ENCODE peak calls at places on chromosomes 13 and 19, in nine cellular contexts. A is upper lobe of right lung, F is AG10803, P is fibroblast of pulmonary artery, V is coronary artery, Z is heart right ventricle, L is fibroblast of the aortic adventitia, Q is AG09309, K is Panc1. J is an unnamed sample.

GRCh38 chr19:12703056-12703455 is 6.6 kb upstream of the FBXW9 start:
- DNase-seq in F (peak), Q (no peak), P (peak), L (peak), K (no peak), Z (no peak), V (no peak), A (no peak), J (peak)

GRCh38 chr19:53908106-53908932 is 759 bp upstream of the CACNG7 start:
- DNase-seq in K (no peak), L (peak), A (no peak), Q (no peak), V (no peak), F (peak), P (peak), Z (peak), J (peak)

GRCh38 chr13:27347373-27347772 is 76.7 kb downstream of the RASL11A start:
- DNase-seq in Z (no peak), A (no peak), L (no peak), P (no peak), V (no peak), Q (no peak), F (no peak), K (no peak), J (no peak)

GRCh38 chr19:40147693-40148347 is 43.4 kb upstream of the MAP3K10 start:
- DNase-seq in F (peak), P (peak), A (no peak), Z (no peak), K (peak), V (no peak), L (peak), Q (peak), J (peak)

GRCh38 chr19:56840452-56841193 is at the start of the genes PEG3 and ZIM2:
- DNase-seq in P (peak), V (peak), K (no peak), L (no peak), A (no peak), Z (peak), F (no peak), Q (no peak), J (peak)

GRCh38 chr13:28138756-28139470 is 568 bp downstream of the PAN3 start:
- DNase-seq in K (no peak), Q (peak), V (peak), A (peak), L (peak), F (peak), P (peak), Z (peak), J (peak)

GRCh38 chr19:40745402-40745780 is 4.9 kb downstream of the ACTMAP start:
- DNase-seq in Z (no peak), F (peak), A (no peak), P (peak), V (no peak), Q (no peak), K (no peak), L (peak), J (peak)

GRCh38 chr13:95494082-95494681 is 58.3 kb upstream of the CLDN10 start:
- DNase-seq in L (peak), P (peak), A (no peak), Z (peak), F (peak), K (peak), Q (peak), V (no peak), J (peak)

GRCh38 chr19:6556480-6556879 is 25.7 kb downstream of the TNFSF9 start:
- DNase-seq in Z (no peak), F (no peak), K (no peak), V (no peak), L (peak), P (peak), Q (no peak), A (no peak), J (peak)

GRCh38 chr13:99969934-99970760 is 1.4 kb downstream of the ZIC5 start:
- DNase-seq in K (no peak), V (no peak), A (no peak), L (no peak), Q (no peak), Z (no peak), F (no peak), P (no peak), J (no peak)

GRCh38 chr13:97719759-97720158 is 233.7 kb upstream of the IPO5 start:
- DNase-seq in K (no peak), L (no peak), A (no peak), Z (no peak), Q (no peak), V (no peak), P (no peak), F (no peak), J (peak)

GRCh38 chr13:46663644-46664043 is 110.7 kb downstream of the LRCH1 start:
- DNase-seq in P (no peak), K (no peak), A (no peak), Z (no peak), V (no peak), L (no peak), F (no peak), Q (no peak), J (no peak)

GRCh38 chr13:21034602-21035190 is 26.7 kb downstream of the LATS2 start:
- DNase-seq in L (peak), K (no peak), P (peak), Z (peak), Q (no peak), F (no peak), V (no peak), A (no peak), J (peak)

GRCh38 chr19:16197188-16197621 is 506 bp upstream of the AP1M1 start:
- DNase-seq in P (peak), A (no peak), V (no peak), F (peak), K (peak), L (peak), Z (no peak), Q (peak), J (peak)

GRCh38 chr19:11420894-11421606 is 1.9 kb upstream of the RGL3 start:
- DNase-seq in K (no peak), Q (no peak), V (no peak), Z (peak), F (no peak), A (no peak), P (no peak), L (no peak), J (no peak)

GRCh38 chr19:42412661-42413076 is 14.5 kb downstream of the LIPE start:
- DNase-seq in P (no peak), Q (no peak), K (no peak), A (no peak), Z (no peak), L (no peak), V (no peak), F (no peak), J (no peak)

DNA sequence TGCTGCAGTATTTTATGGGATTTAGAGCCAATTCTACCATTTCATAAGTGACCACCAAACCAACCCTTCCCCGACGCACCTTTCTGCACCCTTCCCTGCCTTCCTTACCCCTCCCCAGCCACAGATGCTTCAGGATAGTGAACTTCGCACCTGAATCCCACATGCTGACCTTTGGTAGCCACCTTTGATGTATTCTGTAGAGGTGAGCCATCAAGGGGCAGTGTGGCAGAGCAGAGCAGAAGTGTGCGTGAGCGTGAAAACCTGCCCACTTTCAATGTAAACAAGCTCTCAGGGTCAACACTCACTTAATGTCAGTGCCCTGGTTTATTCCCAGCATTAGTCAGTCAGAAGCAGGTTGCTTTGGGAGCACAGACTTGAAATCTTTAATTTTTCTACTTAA is 107.7 kb downstream of the FRY start:
- DNase-seq in V (no peak), Z (no peak), Q (no peak), K (no peak), L (no peak), P (no peak), A (no peak), F (no peak), J (no peak)
- TF ChIP-seq CTCF in V (no peak), Z (no peak), Q (no peak), K (no peak), L (no peak), P (no peak), A (no peak), F (no peak), J (no peak)

DNA sequence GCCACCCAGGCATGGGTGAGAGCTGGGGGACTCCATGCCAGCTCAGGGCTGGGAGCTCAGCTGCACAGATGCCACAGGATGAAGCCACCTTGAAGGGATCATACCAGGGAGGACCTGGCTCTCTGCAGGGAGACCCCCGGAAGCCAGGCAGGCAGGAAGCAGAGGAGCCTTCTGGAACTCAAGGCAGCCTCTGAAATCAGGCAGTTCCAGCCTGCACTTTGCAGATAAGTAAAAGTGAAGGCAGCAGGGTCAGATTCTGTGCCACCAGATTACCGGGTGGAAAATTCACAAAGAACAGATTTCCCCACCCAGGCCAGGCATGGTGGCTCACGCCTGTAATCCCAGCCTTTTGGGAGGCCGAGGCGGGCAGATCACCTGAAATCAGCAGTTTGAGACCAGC is 2.5 kb downstream of the TMEM259 start:
- DNase-seq in K (no peak), P (no peak), Q (no peak), Z (no peak), F (no peak), V (no peak), L (no peak), A (no peak), J (no peak)
- H3K4me3 ChIP-seq in K (peak), P (no peak), Q (no peak), Z (no peak), F (peak), V (peak), L (peak), A (no peak), J (no peak)

DNA sequence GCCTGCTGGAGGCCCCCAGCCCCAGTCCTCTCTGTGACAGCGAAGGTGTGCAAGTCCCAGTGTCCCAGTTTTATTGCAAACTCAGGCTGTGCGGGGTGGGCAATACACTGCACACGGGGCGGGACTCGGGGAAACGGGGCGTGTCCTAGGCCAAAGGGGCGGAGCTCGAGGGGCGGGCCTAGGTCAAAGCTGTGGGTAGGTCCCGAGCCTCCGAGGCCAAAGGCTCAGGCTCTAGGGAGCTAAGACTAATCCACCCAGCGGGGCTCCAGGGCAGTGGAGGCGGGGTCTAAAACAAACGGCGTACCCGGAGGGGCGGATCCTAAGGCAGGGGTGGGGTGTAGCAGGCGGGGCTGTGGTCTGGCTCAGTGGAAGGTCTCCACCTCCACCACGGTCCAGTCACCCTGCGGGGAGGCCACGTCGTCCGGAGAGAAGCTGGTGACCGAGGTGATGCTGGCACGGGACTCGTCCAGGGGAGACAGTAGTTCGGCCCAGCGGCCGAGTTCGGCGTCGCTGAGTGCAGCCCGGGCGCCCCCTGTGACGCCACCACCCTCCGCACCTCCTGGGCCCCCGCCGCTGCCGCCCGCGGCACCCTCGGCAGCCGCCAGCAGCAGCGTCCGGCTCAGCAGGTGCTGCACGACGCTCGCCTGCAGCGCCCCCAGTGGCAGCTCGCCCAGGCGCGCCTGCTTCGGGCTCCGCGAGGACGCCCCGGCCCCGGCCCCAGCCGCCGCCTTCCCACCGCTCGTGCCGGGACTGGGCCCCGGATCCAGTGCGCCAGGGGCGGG is 5.3 kb downstream of the PRR36 start:
- DNase-seq in A (peak), Z (peak), V (no peak), Q (no peak), K (no peak), P (peak), L (peak), F (peak), J (peak)
- TF ChIP-seq CTCF in A (peak), Z (peak), V (peak), Q (peak), K (peak), P (peak), L (peak), F (peak), J (peak)

DNA sequence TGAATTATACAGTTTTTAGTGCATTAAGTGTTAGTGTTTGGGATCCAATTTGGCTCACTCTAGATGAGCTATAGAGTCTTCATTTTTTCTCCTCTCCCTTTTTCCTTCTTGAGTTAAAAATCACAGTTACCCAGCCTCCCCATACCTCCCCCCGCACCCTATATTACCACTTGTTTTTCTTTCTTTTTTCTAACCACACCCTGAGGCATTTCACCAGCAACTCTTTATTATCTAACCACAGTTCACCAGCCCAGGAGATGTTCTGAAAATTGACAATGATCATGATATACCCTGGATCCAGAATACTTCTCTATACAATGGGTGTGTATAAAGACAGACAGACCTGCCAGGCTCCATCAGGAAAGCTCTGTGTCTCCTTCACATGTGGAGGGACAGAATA is 86.5 kb upstream of the UBL3 start:
- DNase-seq in K (no peak), P (no peak), Q (no peak), F (no peak), V (no peak), Z (no peak), A (no peak), L (no peak), J (no peak)
- H3K4me3 ChIP-seq in K (no peak), P (no peak), Q (no peak), F (no peak), V (no peak), Z (no peak), A (no peak), L (no peak), J (no peak)

GRCh38 chr13:31697290-31697689 is 42.0 kb upstream of the RXFP2 start:
- DNase-seq in V (no peak), F (peak), A (no peak), P (no peak), Q (no peak), L (peak), K (no peak), Z (no peak), J (peak)

GRCh38 chr13:31703780-31704179 is 35.5 kb upstream of the RXFP2 start:
- DNase-seq in Z (no peak), V (no peak), K (no peak), Q (no peak), P (no peak), F (no peak), L (no peak), A (no peak), J (no peak)

GRCh38 chr13:31699650-31700049 is 39.7 kb upstream of the RXFP2 start:
- DNase-seq in F (no peak), V (no peak), Q (no peak), Z (no peak), A (no peak), L (peak), P (peak), K (no peak), J (peak)
- TF ChIP-seq CTCF in F (peak), V (no peak), Q (peak), Z (peak), A (no peak), L (peak), P (peak), K (no peak), J (peak)

DNA sequence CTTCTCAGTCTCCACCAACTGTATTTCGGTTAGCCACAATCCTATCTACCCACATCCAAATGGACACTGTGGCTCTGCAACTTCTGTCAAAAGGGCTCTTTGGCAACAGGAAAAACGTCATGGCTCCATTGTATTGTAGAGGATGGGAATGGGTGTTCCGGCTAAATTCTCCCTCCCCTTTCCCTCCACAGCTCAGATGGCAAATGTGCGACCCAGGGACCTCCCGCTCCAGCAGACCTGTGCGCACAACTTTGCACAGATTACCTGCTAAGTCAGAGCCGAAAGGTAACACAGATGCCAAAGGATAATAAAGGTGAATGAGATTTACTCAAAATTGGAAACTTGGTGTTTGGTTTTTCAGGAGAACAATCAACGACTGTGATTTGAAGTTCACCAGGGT is 948 bp upstream of the KL start:
- DNase-seq in L (no peak), V (no peak), A (no peak), F (no peak), P (peak), Z (peak), K (no peak), Q (no peak), J (no peak)
- H3K4me3 ChIP-seq in L (no peak), V (peak), A (peak), F (no peak), P (no peak), Z (peak), K (no peak), Q (no peak), J (no peak)

GRCh38 chr13:61884830-61885229 is 469.2 kb upstream of the PCDH20 start:
- DNase-seq in A (no peak), Z (no peak), P (no peak), V (no peak), L (no peak), Q (no peak), F (no peak), K (no peak), J (no peak)

GRCh38 chr13:61874970-61875579 is 459.4 kb upstream of the PCDH20 start:
- DNase-seq in P (no peak), K (no peak), L (no peak), Q (no peak), F (no peak), V (no peak), Z (no peak), A (no peak), J (no peak)

GRCh38 chr13:61880576-61881283 is 465.1 kb upstream of the PCDH20 start:
- DNase-seq in Q (no peak), F (no peak), K (peak), A (no peak), L (no peak), P (peak), Z (no peak), V (no peak), J (peak)
- TF ChIP-seq CTCF in Q (peak), F (peak), K (peak), A (peak), L (peak), P (peak), Z (peak), V (no peak), J (peak)

DNA sequence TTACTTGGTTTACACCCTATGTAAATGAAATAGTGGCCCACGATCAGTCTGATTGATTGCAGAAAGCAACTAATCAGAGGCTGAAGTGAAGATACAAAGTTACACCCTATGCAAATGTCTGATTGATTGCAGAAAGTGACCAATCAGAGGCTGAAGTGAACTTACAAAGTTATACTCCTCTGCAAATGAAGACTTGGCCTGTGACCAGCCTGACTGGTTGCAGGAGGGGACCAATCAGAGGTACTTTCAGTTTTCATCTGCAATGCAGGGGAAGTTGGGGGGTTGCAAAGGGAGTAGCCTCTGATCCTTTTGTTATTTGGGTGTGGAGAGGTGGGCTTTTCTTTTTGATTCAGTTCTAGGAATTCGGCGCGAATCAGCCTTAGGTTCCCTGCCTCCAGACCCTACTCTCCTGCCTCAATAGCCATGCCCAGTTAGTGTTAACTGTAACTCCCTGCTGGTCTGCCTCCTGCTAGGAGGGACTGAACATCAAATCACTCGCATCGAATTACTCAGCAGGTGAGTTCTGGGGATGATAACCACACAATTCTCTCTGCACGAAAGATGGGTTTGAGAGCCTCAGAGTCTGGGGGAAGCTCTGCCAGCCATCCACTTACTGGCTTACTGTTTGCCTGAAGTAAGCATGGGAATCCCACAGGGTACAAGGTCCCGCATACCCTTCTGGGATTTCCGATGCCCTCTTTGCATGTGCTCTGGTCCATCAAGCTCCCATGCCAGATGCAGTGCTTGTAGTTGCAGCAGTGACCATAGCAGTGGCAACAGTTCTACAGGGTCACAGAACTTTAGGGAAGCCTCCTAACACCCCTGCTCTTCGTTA is 7.5 kb downstream of the ARL11 start:
- DNase-seq in F (peak), Q (no peak), V (no peak), P (peak), L (peak), K (no peak), A (no peak), Z (peak), J (peak)
- H3K4me3 ChIP-seq in F (peak), Q (no peak), V (peak), P (no peak), L (no peak), K (no peak), A (peak), Z (no peak), J (no peak)

DNA sequence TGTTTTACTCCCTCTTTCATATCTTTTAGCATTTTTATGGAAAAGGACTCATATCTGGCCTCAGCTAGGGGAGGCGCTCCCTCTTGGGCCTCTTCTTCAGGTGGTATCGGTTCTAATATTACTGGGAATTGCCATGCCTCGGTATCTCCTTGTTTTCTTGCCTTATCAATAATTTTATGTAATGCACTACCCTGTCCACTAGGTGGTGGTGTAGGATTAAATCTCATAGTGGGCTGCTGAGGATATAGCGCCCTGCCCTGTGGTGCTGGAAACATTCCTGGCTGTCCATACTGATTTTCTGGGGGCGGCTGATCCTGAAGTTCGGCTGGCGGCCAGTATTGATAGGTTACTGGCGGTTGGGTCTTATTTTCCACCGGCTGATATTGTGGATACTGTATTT is 35.8 kb downstream of the ZNF420 start:
- DNase-seq in K (no peak), L (no peak), Q (no peak), Z (no peak), P (no peak), A (no peak), F (no peak), V (no peak), J (no peak)
- TF ChIP-seq CTCF in K (peak), L (no peak), Q (no peak), Z (no peak), P (no peak), A (no peak), F (no peak), V (no peak), J (peak)

J was measured in cardiac fibroblast.